ENCODE peak calls at places on chromosomes 12 and 14, in five cellular contexts. One of them, this sample, is unnamed.

GRCh38 chr12:123512838-123513665 is 20.5 kb downstream of the RILPL1 start:
- ATAC-seq in right lobe of liver: no peak
- ATAC-seq in psoas muscle: peak; percentile 25
- ATAC-seq in lung: no peak
- ATAC-seq in upper lobe of left lung: peak; percentile 35
- ATAC-seq in this sample: no peak

GRCh38 chr14:103356151-103356766 is 22.2 kb downstream of the EIF5 start:
- ATAC-seq in right lobe of liver: peak; percentile 72
- ATAC-seq in psoas muscle: no peak
- ATAC-seq in lung: no peak
- ATAC-seq in upper lobe of left lung: no peak
- ATAC-seq in this sample: no peak

GRCh38 chr12:92509156-92509758 is 193.5 kb upstream of the PLEKHG7 start:
- ATAC-seq in right lobe of liver: no peak
- ATAC-seq in psoas muscle: no peak
- ATAC-seq in lung: no peak
- ATAC-seq in upper lobe of left lung: no peak
- ATAC-seq in this sample: no peak

GRCh38 chr14:93903342-93904184 is 23.6 kb upstream of the FAM181A start:
- ATAC-seq in right lobe of liver: no peak
- ATAC-seq in psoas muscle: no peak
- ATAC-seq in lung: no peak
- ATAC-seq in upper lobe of left lung: no peak
- ATAC-seq in this sample: no peak

GRCh38 chr14:64696355-64696844 is 7.8 kb upstream of the PLEKHG3 start:
- ATAC-seq in right lobe of liver: no peak
- ATAC-seq in psoas muscle: no peak
- ATAC-seq in lung: no peak
- ATAC-seq in upper lobe of left lung: no peak
- ATAC-seq in this sample: peak; percentile 72

GRCh38 chr14:35956376-35957000 is 130.3 kb downstream of the BRMS1L start:
- ATAC-seq in right lobe of liver: no peak
- ATAC-seq in psoas muscle: no peak
- ATAC-seq in lung: no peak
- ATAC-seq in upper lobe of left lung: no peak
- ATAC-seq in this sample: no peak

GRCh38 chr12:65665817-65666216 is 158.5 kb upstream of the HMGA2 start:
- ATAC-seq in right lobe of liver: no peak
- ATAC-seq in psoas muscle: no peak
- ATAC-seq in lung: no peak
- ATAC-seq in upper lobe of left lung: no peak
- ATAC-seq in this sample: no peak

GRCh38 chr12:19561411-19561961 is 122.2 kb downstream of the AEBP2 start:
- ATAC-seq in right lobe of liver: no peak
- ATAC-seq in psoas muscle: no peak
- ATAC-seq in lung: no peak
- ATAC-seq in upper lobe of left lung: no peak
- ATAC-seq in this sample: no peak

GRCh38 chr12:56080556-56081138 is 682 bp downstream of the ERBB3 start:
- ATAC-seq in right lobe of liver: peak; percentile 68
- ATAC-seq in psoas muscle: no peak
- ATAC-seq in lung: no peak
- ATAC-seq in upper lobe of left lung: peak; percentile 45
- ATAC-seq in this sample: no peak

GRCh38 chr14:46344327-46344937 is 307.1 kb downstream of the RPL10L start:
- ATAC-seq in right lobe of liver: peak; percentile 81
- ATAC-seq in psoas muscle: no peak
- ATAC-seq in lung: peak; percentile 42
- ATAC-seq in upper lobe of left lung: no peak
- ATAC-seq in this sample: no peak

GRCh38 chr14:95185452-95186392 is 28.4 kb upstream of the DICER1 start:
- ATAC-seq in right lobe of liver: peak; percentile 13
- ATAC-seq in psoas muscle: peak; percentile 58
- ATAC-seq in lung: peak; percentile 58
- ATAC-seq in upper lobe of left lung: peak; percentile 70
- ATAC-seq in this sample: peak; percentile 78

GRCh38 chr12:116855744-116856470 is 25.3 kb downstream of the HRK start:
- ATAC-seq in right lobe of liver: no peak
- ATAC-seq in psoas muscle: no peak
- ATAC-seq in lung: no peak
- ATAC-seq in upper lobe of left lung: no peak
- ATAC-seq in this sample: no peak

GRCh38 chr14:36952702-36953101 is 219.7 kb downstream of the SLC25A21 start:
- ATAC-seq in right lobe of liver: no peak
- ATAC-seq in psoas muscle: peak; percentile 57
- ATAC-seq in lung: no peak
- ATAC-seq in upper lobe of left lung: no peak
- ATAC-seq in this sample: no peak

GRCh38 chr14:91149462-91149861 is 35.6 kb downstream of the DGLUCY start:
- ATAC-seq in right lobe of liver: peak; percentile 93
- ATAC-seq in psoas muscle: peak; percentile 96
- ATAC-seq in lung: peak; percentile 83
- ATAC-seq in upper lobe of left lung: peak; percentile 91
- ATAC-seq in this sample: peak; percentile 88

GRCh38 chr14:42222924-42223471 is 616.3 kb downstream of the LRFN5 start:
- ATAC-seq in right lobe of liver: no peak
- ATAC-seq in psoas muscle: peak; percentile 90
- ATAC-seq in lung: no peak
- ATAC-seq in upper lobe of left lung: no peak
- ATAC-seq in this sample: no peak

GRCh38 chr14:53310412-53310811 is 157.3 kb upstream of the DDHD1 start:
- ATAC-seq in right lobe of liver: no peak
- ATAC-seq in psoas muscle: no peak
- ATAC-seq in lung: no peak
- ATAC-seq in upper lobe of left lung: no peak
- ATAC-seq in this sample: no peak

GRCh38 chr14:53304726-53305381 is 151.7 kb upstream of the DDHD1 start:
- ATAC-seq in right lobe of liver: no peak
- ATAC-seq in psoas muscle: no peak
- ATAC-seq in lung: no peak
- ATAC-seq in upper lobe of left lung: peak; percentile 66
- ATAC-seq in this sample: peak; percentile 69

GRCh38 chr14:53306267-53306721 is 153.2 kb upstream of the DDHD1 start:
- ATAC-seq in right lobe of liver: peak; percentile 86
- ATAC-seq in psoas muscle: peak; percentile 65
- ATAC-seq in lung: peak; percentile 66
- ATAC-seq in upper lobe of left lung: peak; percentile 84
- ATAC-seq in this sample: peak; percentile 78

GRCh38 chr14:53306926-53307325 is 153.8 kb upstream of the DDHD1 start:
- ATAC-seq in right lobe of liver: no peak
- ATAC-seq in psoas muscle: no peak
- ATAC-seq in lung: no peak
- ATAC-seq in upper lobe of left lung: no peak
- ATAC-seq in this sample: no peak
- H3K4me3 ChIP-seq in right lobe of liver: no peak overlapping the region
- H3K4me3 ChIP-seq in psoas muscle: peak overlapping the region; percentile 59
- H3K4me3 ChIP-seq in lung: no peak overlapping the region
- H3K4me3 ChIP-seq in upper lobe of left lung: no peak overlapping the region
- H3K4me3 ChIP-seq in this sample: peak overlapping the region; percentile 47

GRCh38 chr12:76337583-76337982 is 10.6 kb downstream of the BBS10 start:
- ATAC-seq in right lobe of liver: no peak
- ATAC-seq in psoas muscle: no peak
- ATAC-seq in lung: no peak
- ATAC-seq in upper lobe of left lung: no peak
- ATAC-seq in this sample: no peak
- TF ChIP-seq CTCF in right lobe of liver: no peak
- TF ChIP-seq CTCF in psoas muscle: no peak
- TF ChIP-seq CTCF in lung: no peak
- TF ChIP-seq CTCF in upper lobe of left lung: no peak
- TF ChIP-seq CTCF in this sample: no peak

DNA sequence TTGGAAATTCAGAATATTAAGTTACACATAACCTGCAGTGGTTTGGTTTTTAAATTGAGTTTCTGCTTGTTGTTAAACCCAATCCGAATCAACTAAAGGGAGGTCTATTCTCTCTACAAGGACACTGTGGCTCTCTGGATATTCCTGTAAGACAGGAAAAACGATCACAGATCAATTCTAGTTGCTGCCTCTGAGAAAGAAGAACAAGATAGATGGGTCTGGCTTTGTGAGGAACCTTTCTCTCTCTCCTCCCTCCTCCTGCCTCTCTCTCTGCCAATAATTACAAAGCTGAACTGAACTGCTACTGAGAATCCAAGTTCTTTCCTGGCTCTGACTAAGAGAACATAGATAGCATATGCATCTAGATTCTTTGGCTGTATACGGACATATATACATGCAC is 27.6 kb downstream of the ETV6 start:
- ATAC-seq in right lobe of liver: no peak
- ATAC-seq in psoas muscle: no peak
- ATAC-seq in lung: no peak
- ATAC-seq in upper lobe of left lung: no peak
- ATAC-seq in this sample: no peak
- H3K4me1 ChIP-seq in right lobe of liver: peaks cover 8% of the 10 kb centered on the region
- H3K4me1 ChIP-seq in psoas muscle: peaks cover 51% of the 10 kb centered on the region
- H3K4me1 ChIP-seq in lung: peaks cover 69% of the 10 kb centered on the region
- H3K4me1 ChIP-seq in upper lobe of left lung: peaks cover 32% of the 10 kb centered on the region
- H3K4me1 ChIP-seq in this sample: peaks cover 83% of the 10 kb centered on the region

GRCh38 chr12:26473291-26473690 is 277.9 kb downstream of the SSPN start:
- ATAC-seq in right lobe of liver: peak; percentile 31
- ATAC-seq in psoas muscle: no peak
- ATAC-seq in lung: no peak
- ATAC-seq in upper lobe of left lung: peak; percentile 73
- ATAC-seq in this sample: no peak
- H3K4me3 ChIP-seq in right lobe of liver: no peak overlapping the region
- H3K4me3 ChIP-seq in psoas muscle: no peak overlapping the region
- H3K4me3 ChIP-seq in lung: no peak overlapping the region
- H3K4me3 ChIP-seq in upper lobe of left lung: no peak overlapping the region
- H3K4me3 ChIP-seq in this sample: no peak overlapping the region

GRCh38 chr12:52250048-52250990 is 17.3 kb downstream of the KRT7 start:
- ATAC-seq in right lobe of liver: no peak
- ATAC-seq in psoas muscle: no peak
- ATAC-seq in lung: no peak
- ATAC-seq in upper lobe of left lung: no peak
- ATAC-seq in this sample: no peak
- TF ChIP-seq CTCF in right lobe of liver: no peak
- TF ChIP-seq CTCF in psoas muscle: no peak
- TF ChIP-seq CTCF in lung: no peak
- TF ChIP-seq CTCF in upper lobe of left lung: no peak
- TF ChIP-seq CTCF in this sample: no peak

GRCh38 chr12:109714141-109714912 is 702 bp downstream of the FAM222A start:
- ATAC-seq in right lobe of liver: peak; percentile 28
- ATAC-seq in psoas muscle: peak; percentile 31
- ATAC-seq in lung: peak; percentile 1
- ATAC-seq in upper lobe of left lung: no peak
- ATAC-seq in this sample: peak; percentile 47

GRCh38 chr12:109713187-109713984 is at the start of gene FAM222A:
- ATAC-seq in right lobe of liver: peak; percentile 86
- ATAC-seq in psoas muscle: peak; percentile 93
- ATAC-seq in lung: peak; percentile 92
- ATAC-seq in upper lobe of left lung: peak; percentile 95
- ATAC-seq in this sample: peak; percentile 96

GRCh38 chr12:109715310-109716091 is 1.9 kb downstream of the FAM222A start:
- ATAC-seq in right lobe of liver: no peak
- ATAC-seq in psoas muscle: peak; percentile 48
- ATAC-seq in lung: no peak
- ATAC-seq in upper lobe of left lung: no peak
- ATAC-seq in this sample: no peak

GRCh38 chr12:109716092-109716479 is 2.5 kb downstream of the FAM222A start:
- ATAC-seq in right lobe of liver: no peak
- ATAC-seq in psoas muscle: no peak
- ATAC-seq in lung: no peak
- ATAC-seq in upper lobe of left lung: no peak
- ATAC-seq in this sample: no peak

DNA sequence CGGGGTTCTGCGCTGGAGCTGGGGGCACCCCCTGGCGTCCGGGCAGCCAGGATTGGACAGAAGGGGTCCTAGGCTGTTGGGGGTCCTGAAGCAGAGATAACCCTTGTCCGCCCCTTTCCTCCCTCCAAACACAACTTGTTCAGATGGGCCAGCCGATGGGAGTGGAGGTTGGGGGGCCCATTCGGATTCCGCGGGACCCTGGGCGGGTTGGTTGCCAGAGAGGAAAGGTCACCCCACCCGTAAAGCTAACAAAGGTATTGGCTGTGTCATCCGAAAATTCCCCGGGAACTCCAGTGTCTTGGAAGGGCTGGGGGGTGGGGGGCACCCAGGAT is 1.3 kb downstream of the FAM222A start:
- ATAC-seq in right lobe of liver: no peak
- ATAC-seq in psoas muscle: no peak
- ATAC-seq in lung: no peak
- ATAC-seq in upper lobe of left lung: no peak
- ATAC-seq in this sample: no peak
- H3K4me1 ChIP-seq in right lobe of liver: no peaks in the 10 kb centered on the region
- H3K4me1 ChIP-seq in psoas muscle: peaks cover 45% of the 10 kb centered on the region
- H3K4me1 ChIP-seq in lung: no peaks in the 10 kb centered on the region
- H3K4me1 ChIP-seq in upper lobe of left lung: peaks cover 11% of the 10 kb centered on the region
- H3K4me1 ChIP-seq in this sample: peaks cover 65% of the 10 kb centered on the region

GRCh38 chr12:76024102-76024781 is 7.3 kb downstream of the PHLDA1 start:
- ATAC-seq in right lobe of liver: no peak
- ATAC-seq in psoas muscle: no peak
- ATAC-seq in lung: no peak
- ATAC-seq in upper lobe of left lung: no peak
- ATAC-seq in this sample: no peak

GRCh38 chr12:76023069-76023690 is 8.4 kb downstream of the PHLDA1 start:
- ATAC-seq in right lobe of liver: no peak
- ATAC-seq in psoas muscle: no peak
- ATAC-seq in lung: no peak
- ATAC-seq in upper lobe of left lung: no peak
- ATAC-seq in this sample: no peak

GRCh38 chr12:76026643-76027063 is 4.9 kb downstream of the PHLDA1 start:
- ATAC-seq in right lobe of liver: no peak
- ATAC-seq in psoas muscle: no peak
- ATAC-seq in lung: no peak
- ATAC-seq in upper lobe of left lung: no peak
- ATAC-seq in this sample: no peak

GRCh38 chr12:76025601-76026575 is 5.7 kb downstream of the PHLDA1 start:
- ATAC-seq in right lobe of liver: no peak
- ATAC-seq in psoas muscle: no peak
- ATAC-seq in lung: no peak
- ATAC-seq in upper lobe of left lung: no peak
- ATAC-seq in this sample: no peak

DNA sequence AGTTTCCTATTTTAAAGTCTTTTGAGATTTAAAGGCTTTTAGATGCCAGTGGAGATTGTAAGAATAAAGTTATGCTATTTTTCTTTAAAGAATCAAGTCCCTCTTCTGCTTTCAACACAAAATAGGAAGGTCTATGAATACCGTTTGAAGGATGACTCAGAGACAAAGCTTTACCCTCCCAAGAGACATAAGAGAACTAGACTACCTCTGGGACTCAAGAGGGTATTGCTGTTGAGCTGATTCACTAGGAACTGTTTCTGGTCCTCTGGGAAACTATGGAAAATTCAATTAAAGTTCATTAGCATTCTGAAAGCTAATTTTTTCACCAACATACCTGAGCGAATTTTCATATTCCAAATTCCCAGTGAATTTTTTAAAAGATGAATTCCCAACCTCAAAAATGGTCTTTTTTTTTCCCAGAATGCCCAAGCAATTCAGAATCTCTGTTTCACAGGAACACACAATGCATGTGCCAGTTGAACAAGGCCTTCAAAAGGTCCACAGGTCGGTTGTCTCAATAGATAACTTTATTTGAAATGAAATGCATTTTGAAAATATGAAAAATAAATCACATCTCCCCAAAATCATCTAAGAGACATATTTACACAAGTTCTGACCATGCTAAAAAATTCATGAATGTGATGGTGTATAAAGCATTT is 6.5 kb downstream of the PHLDA1 start:
- ATAC-seq in right lobe of liver: no peak
- ATAC-seq in psoas muscle: no peak
- ATAC-seq in lung: no peak
- ATAC-seq in upper lobe of left lung: no peak
- ATAC-seq in this sample: no peak
- H3K4me3 ChIP-seq in right lobe of liver: no peak overlapping the region
- H3K4me3 ChIP-seq in psoas muscle: no peak overlapping the region
- H3K4me3 ChIP-seq in lung: no peak overlapping the region
- H3K4me3 ChIP-seq in upper lobe of left lung: no peak overlapping the region
- H3K4me3 ChIP-seq in this sample: no peak overlapping the region

This sample was measured in gastroesophageal sphincter.